ENCODE peak calls at places on chromosome 18, in ten cellular contexts. One of them, this sample, is unnamed.

GRCh38 chr18:49072524-49072934 is 121.8 kb upstream of the SMAD7 start:
- DNase-seq in upper lobe of right lung: no peak
- DNase-seq in fibroblast of the aortic adventitia: peak; percentile 87
- DNase-seq in sigmoid colon: no peak
- DNase-seq in Calu3: no peak
- DNase-seq in mesothelial cell of epicardium: no peak
- DNase-seq in tibial artery: no peak
- DNase-seq in nephron progenitor cell: no peak
- DNase-seq in GM06990: no peak
- DNase-seq in neural crest cell: no peak
- DNase-seq in this sample: no peak

GRCh38 chr18:35581555-35582309 is at the start of gene GALNT1:
- DNase-seq in nephron progenitor cell: peak; percentile 43
- DNase-seq in GM06990: peak; percentile 56
- DNase-seq in Calu3: no peak
- DNase-seq in sigmoid colon: no peak
- DNase-seq in neural crest cell: peak; percentile 12
- DNase-seq in tibial artery: peak; percentile 23
- DNase-seq in mesothelial cell of epicardium: no peak
- DNase-seq in upper lobe of right lung: peak; percentile 72
- DNase-seq in fibroblast of the aortic adventitia: no peak
- DNase-seq in this sample: no peak

GRCh38 chr18:68604256-68604655 is 110.7 kb downstream of the TMX3 start:
- DNase-seq in GM06990: no peak
- DNase-seq in sigmoid colon: no peak
- DNase-seq in neural crest cell: no peak
- DNase-seq in tibial artery: no peak
- DNase-seq in fibroblast of the aortic adventitia: peak; percentile 55
- DNase-seq in upper lobe of right lung: no peak
- DNase-seq in mesothelial cell of epicardium: no peak
- DNase-seq in nephron progenitor cell: no peak
- DNase-seq in Calu3: no peak
- DNase-seq in this sample: no peak

GRCh38 chr18:48408727-48409590 is at the start of gene ZBTB7C:
- DNase-seq in Calu3: peak; percentile 28
- DNase-seq in neural crest cell: peak; percentile 46
- DNase-seq in nephron progenitor cell: peak; percentile 74
- DNase-seq in tibial artery: peak; percentile 48
- DNase-seq in upper lobe of right lung: peak; percentile 77
- DNase-seq in mesothelial cell of epicardium: peak; percentile 44
- DNase-seq in sigmoid colon: no peak
- DNase-seq in GM06990: peak; percentile 15
- DNase-seq in fibroblast of the aortic adventitia: no peak
- DNase-seq in this sample: peak; percentile 37

GRCh38 chr18:74233933-74234325 is 57.8 kb downstream of the CYB5A start:
- DNase-seq in upper lobe of right lung: no peak
- DNase-seq in mesothelial cell of epicardium: no peak
- DNase-seq in nephron progenitor cell: no peak
- DNase-seq in fibroblast of the aortic adventitia: no peak
- DNase-seq in GM06990: no peak
- DNase-seq in sigmoid colon: no peak
- DNase-seq in tibial artery: no peak
- DNase-seq in neural crest cell: no peak
- DNase-seq in Calu3: no peak
- DNase-seq in this sample: no peak

GRCh38 chr18:57060814-57061213 is 86.1 kb upstream of the BOD1L2 start:
- DNase-seq in fibroblast of the aortic adventitia: no peak
- DNase-seq in upper lobe of right lung: no peak
- DNase-seq in tibial artery: no peak
- DNase-seq in Calu3: no peak
- DNase-seq in GM06990: no peak
- DNase-seq in nephron progenitor cell: no peak
- DNase-seq in sigmoid colon: no peak
- DNase-seq in neural crest cell: no peak
- DNase-seq in mesothelial cell of epicardium: no peak
- DNase-seq in this sample: no peak

GRCh38 chr18:50791599-50792438 is 28.0 kb downstream of the MRO start:
- DNase-seq in upper lobe of right lung: no peak
- DNase-seq in mesothelial cell of epicardium: no peak
- DNase-seq in fibroblast of the aortic adventitia: no peak
- DNase-seq in nephron progenitor cell: no peak
- DNase-seq in neural crest cell: no peak
- DNase-seq in tibial artery: no peak
- DNase-seq in Calu3: no peak
- DNase-seq in sigmoid colon: no peak
- DNase-seq in GM06990: no peak
- DNase-seq in this sample: no peak

GRCh38 chr18:76363451-76364120 is 131.5 kb downstream of the ZNF516 start:
- DNase-seq in sigmoid colon: no peak
- DNase-seq in Calu3: no peak
- DNase-seq in nephron progenitor cell: no peak
- DNase-seq in tibial artery: no peak
- DNase-seq in mesothelial cell of epicardium: no peak
- DNase-seq in GM06990: no peak
- DNase-seq in fibroblast of the aortic adventitia: peak; percentile 66
- DNase-seq in neural crest cell: no peak
- DNase-seq in upper lobe of right lung: no peak
- DNase-seq in this sample: no peak

GRCh38 chr18:3380384-3380961 is 69.5 kb upstream of the TGIF1 start:
- DNase-seq in Calu3: peak; percentile 15
- DNase-seq in upper lobe of right lung: no peak
- DNase-seq in mesothelial cell of epicardium: no peak
- DNase-seq in nephron progenitor cell: no peak
- DNase-seq in sigmoid colon: no peak
- DNase-seq in fibroblast of the aortic adventitia: peak; percentile 78
- DNase-seq in tibial artery: peak; percentile 36
- DNase-seq in neural crest cell: no peak
- DNase-seq in GM06990: peak; percentile 46
- DNase-seq in this sample: no peak

GRCh38 chr18:76005632-76006031 is 489.4 kb downstream of the ZNF516 start:
- DNase-seq in neural crest cell: no peak
- DNase-seq in nephron progenitor cell: no peak
- DNase-seq in sigmoid colon: no peak
- DNase-seq in upper lobe of right lung: no peak
- DNase-seq in mesothelial cell of epicardium: no peak
- DNase-seq in GM06990: no peak
- DNase-seq in Calu3: no peak
- DNase-seq in tibial artery: no peak
- DNase-seq in fibroblast of the aortic adventitia: no peak
- DNase-seq in this sample: no peak

GRCh38 chr18:41324934-41325333 is 630.1 kb upstream of the PIK3C3 start:
- DNase-seq in upper lobe of right lung: no peak
- DNase-seq in Calu3: no peak
- DNase-seq in fibroblast of the aortic adventitia: no peak
- DNase-seq in neural crest cell: no peak
- DNase-seq in nephron progenitor cell: no peak
- DNase-seq in mesothelial cell of epicardium: no peak
- DNase-seq in sigmoid colon: no peak
- DNase-seq in GM06990: no peak
- DNase-seq in tibial artery: no peak
- DNase-seq in this sample: no peak

GRCh38 chr18:26549103-26549485 is 741 bp upstream of the KCTD1 start:
- DNase-seq in mesothelial cell of epicardium: no peak
- DNase-seq in sigmoid colon: peak; percentile 69
- DNase-seq in nephron progenitor cell: peak; percentile 58
- DNase-seq in upper lobe of right lung: peak; percentile 70
- DNase-seq in GM06990: peak; percentile 39
- DNase-seq in Calu3: peak; percentile 52
- DNase-seq in tibial artery: peak; percentile 28
- DNase-seq in fibroblast of the aortic adventitia: peak; percentile 45
- DNase-seq in neural crest cell: peak; percentile 22
- DNase-seq in this sample: no peak

GRCh38 chr18:3461704-3462103 is 11.7 kb downstream of the TGIF1 start:
- DNase-seq in neural crest cell: no peak
- DNase-seq in tibial artery: no peak
- DNase-seq in nephron progenitor cell: no peak
- DNase-seq in fibroblast of the aortic adventitia: no peak
- DNase-seq in mesothelial cell of epicardium: no peak
- DNase-seq in upper lobe of right lung: no peak
- DNase-seq in GM06990: no peak
- DNase-seq in Calu3: no peak
- DNase-seq in sigmoid colon: no peak
- DNase-seq in this sample: no peak

GRCh38 chr18:477565-477964 is 22.9 kb downstream of the COLEC12 start:
- DNase-seq in tibial artery: no peak
- DNase-seq in mesothelial cell of epicardium: no peak
- DNase-seq in GM06990: no peak
- DNase-seq in sigmoid colon: no peak
- DNase-seq in Calu3: peak; percentile 66
- DNase-seq in neural crest cell: no peak
- DNase-seq in upper lobe of right lung: no peak
- DNase-seq in nephron progenitor cell: no peak
- DNase-seq in fibroblast of the aortic adventitia: no peak
- DNase-seq in this sample: no peak

GRCh38 chr18:38606841-38607240 is 1041.2 kb upstream of the CELF4 start:
- DNase-seq in upper lobe of right lung: no peak
- DNase-seq in tibial artery: no peak
- DNase-seq in sigmoid colon: no peak
- DNase-seq in GM06990: no peak
- DNase-seq in Calu3: no peak
- DNase-seq in fibroblast of the aortic adventitia: no peak
- DNase-seq in neural crest cell: no peak
- DNase-seq in mesothelial cell of epicardium: no peak
- DNase-seq in nephron progenitor cell: no peak
- DNase-seq in this sample: no peak

GRCh38 chr18:22221350-22221749 is 52.0 kb downstream of the GATA6 start:
- DNase-seq in GM06990: no peak
- DNase-seq in Calu3: no peak
- DNase-seq in nephron progenitor cell: no peak
- DNase-seq in tibial artery: no peak
- DNase-seq in neural crest cell: no peak
- DNase-seq in fibroblast of the aortic adventitia: no peak
- DNase-seq in upper lobe of right lung: no peak
- DNase-seq in mesothelial cell of epicardium: no peak
- DNase-seq in sigmoid colon: no peak
- DNase-seq in this sample: no peak

GRCh38 chr18:22224339-22224738 is 55.0 kb downstream of the GATA6 start:
- DNase-seq in tibial artery: no peak
- DNase-seq in Calu3: no peak
- DNase-seq in neural crest cell: no peak
- DNase-seq in sigmoid colon: no peak
- DNase-seq in upper lobe of right lung: no peak
- DNase-seq in GM06990: no peak
- DNase-seq in mesothelial cell of epicardium: no peak
- DNase-seq in fibroblast of the aortic adventitia: no peak
- DNase-seq in nephron progenitor cell: no peak
- DNase-seq in this sample: no peak

GRCh38 chr18:22223961-22224322 is 54.6 kb downstream of the GATA6 start:
- DNase-seq in fibroblast of the aortic adventitia: no peak
- DNase-seq in Calu3: no peak
- DNase-seq in neural crest cell: no peak
- DNase-seq in upper lobe of right lung: no peak
- DNase-seq in nephron progenitor cell: no peak
- DNase-seq in tibial artery: no peak
- DNase-seq in mesothelial cell of epicardium: no peak
- DNase-seq in sigmoid colon: no peak
- DNase-seq in GM06990: no peak
- DNase-seq in this sample: no peak

GRCh38 chr18:22223263-22223960 is 54.0 kb downstream of the GATA6 start:
- DNase-seq in nephron progenitor cell: no peak
- DNase-seq in mesothelial cell of epicardium: peak; percentile 32
- DNase-seq in sigmoid colon: peak; percentile 71
- DNase-seq in neural crest cell: no peak
- DNase-seq in fibroblast of the aortic adventitia: peak; percentile 85
- DNase-seq in GM06990: no peak
- DNase-seq in Calu3: peak; percentile 95
- DNase-seq in tibial artery: peak; percentile 91
- DNase-seq in upper lobe of right lung: peak; percentile 93
- DNase-seq in this sample: no peak

GRCh38 chr18:22219568-22220355 is 50.4 kb downstream of the GATA6 start:
- DNase-seq in Calu3: no peak
- DNase-seq in nephron progenitor cell: no peak
- DNase-seq in GM06990: no peak
- DNase-seq in sigmoid colon: no peak
- DNase-seq in tibial artery: no peak
- DNase-seq in fibroblast of the aortic adventitia: no peak
- DNase-seq in mesothelial cell of epicardium: no peak
- DNase-seq in upper lobe of right lung: no peak
- DNase-seq in neural crest cell: no peak
- DNase-seq in this sample: no peak
- TF ChIP-seq CTCF in Calu3: no peak
- TF ChIP-seq CTCF in nephron progenitor cell: no peak
- TF ChIP-seq CTCF in GM06990: no peak
- TF ChIP-seq CTCF in sigmoid colon: no peak
- TF ChIP-seq CTCF in tibial artery: no peak
- TF ChIP-seq CTCF in fibroblast of the aortic adventitia: peak; percentile 19
- TF ChIP-seq CTCF in mesothelial cell of epicardium: no peak
- TF ChIP-seq CTCF in upper lobe of right lung: no peak
- TF ChIP-seq CTCF in neural crest cell: no peak
- TF ChIP-seq CTCF in this sample: no peak

GRCh38 chr18:24876266-24876665 is 415.8 kb downstream of the HRH4 start:
- DNase-seq in nephron progenitor cell: no peak
- DNase-seq in upper lobe of right lung: no peak
- DNase-seq in sigmoid colon: no peak
- DNase-seq in GM06990: no peak
- DNase-seq in tibial artery: no peak
- DNase-seq in neural crest cell: no peak
- DNase-seq in fibroblast of the aortic adventitia: no peak
- DNase-seq in mesothelial cell of epicardium: no peak
- DNase-seq in Calu3: no peak
- DNase-seq in this sample: no peak
- TF ChIP-seq CTCF in nephron progenitor cell: no peak
- TF ChIP-seq CTCF in upper lobe of right lung: no peak
- TF ChIP-seq CTCF in sigmoid colon: no peak
- TF ChIP-seq CTCF in GM06990: no peak
- TF ChIP-seq CTCF in tibial artery: no peak
- TF ChIP-seq CTCF in neural crest cell: no peak
- TF ChIP-seq CTCF in fibroblast of the aortic adventitia: no peak
- TF ChIP-seq CTCF in mesothelial cell of epicardium: no peak
- TF ChIP-seq CTCF in Calu3: no peak
- TF ChIP-seq CTCF in this sample: no peak

DNA sequence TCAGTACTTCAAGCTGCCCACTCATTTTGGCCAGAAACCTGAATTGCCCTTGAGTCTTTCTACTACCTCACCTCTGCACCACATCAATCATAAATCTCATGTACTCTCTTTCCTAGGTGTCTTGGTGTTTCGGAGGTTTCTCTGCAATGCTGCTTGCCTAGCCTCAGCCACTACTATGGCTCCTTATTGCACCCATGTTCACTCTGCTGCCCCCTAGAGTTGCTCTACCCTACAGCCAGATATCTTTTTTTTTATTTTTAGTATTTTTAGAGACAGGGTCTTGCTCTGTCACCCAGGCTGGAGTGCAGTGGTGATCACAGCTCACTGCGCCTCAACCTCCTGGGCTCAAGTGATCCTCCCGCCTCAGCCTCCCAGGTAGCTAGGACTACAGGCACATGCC is 413.0 kb downstream of the PTPRM start:
- DNase-seq in sigmoid colon: no peak
- DNase-seq in tibial artery: no peak
- DNase-seq in Calu3: peak; percentile 6
- DNase-seq in fibroblast of the aortic adventitia: no peak
- DNase-seq in neural crest cell: no peak
- DNase-seq in mesothelial cell of epicardium: no peak
- DNase-seq in GM06990: no peak
- DNase-seq in nephron progenitor cell: no peak
- DNase-seq in upper lobe of right lung: no peak
- DNase-seq in this sample: no peak
- TF ChIP-seq CTCF in sigmoid colon: no peak
- TF ChIP-seq CTCF in tibial artery: no peak
- TF ChIP-seq CTCF in Calu3: peak; percentile 15
- TF ChIP-seq CTCF in fibroblast of the aortic adventitia: peak; percentile 10
- TF ChIP-seq CTCF in neural crest cell: peak; percentile 32
- TF ChIP-seq CTCF in mesothelial cell of epicardium: no peak
- TF ChIP-seq CTCF in GM06990: peak; percentile 32
- TF ChIP-seq CTCF in nephron progenitor cell: no peak
- TF ChIP-seq CTCF in upper lobe of right lung: no peak
- TF ChIP-seq CTCF in this sample: no peak

GRCh38 chr18:33744032-33744697 is 166.1 kb downstream of the ASXL3 start:
- DNase-seq in mesothelial cell of epicardium: no peak
- DNase-seq in upper lobe of right lung: no peak
- DNase-seq in neural crest cell: no peak
- DNase-seq in Calu3: no peak
- DNase-seq in sigmoid colon: no peak
- DNase-seq in tibial artery: no peak
- DNase-seq in nephron progenitor cell: no peak
- DNase-seq in fibroblast of the aortic adventitia: no peak
- DNase-seq in GM06990: no peak
- DNase-seq in this sample: no peak
- TF ChIP-seq CTCF in mesothelial cell of epicardium: peak; percentile 61
- TF ChIP-seq CTCF in upper lobe of right lung: no peak
- TF ChIP-seq CTCF in neural crest cell: peak; percentile 26
- TF ChIP-seq CTCF in Calu3: no peak
- TF ChIP-seq CTCF in sigmoid colon: no peak
- TF ChIP-seq CTCF in tibial artery: no peak
- TF ChIP-seq CTCF in nephron progenitor cell: no peak
- TF ChIP-seq CTCF in fibroblast of the aortic adventitia: peak; percentile 2
- TF ChIP-seq CTCF in GM06990: peak; percentile 14
- TF ChIP-seq CTCF in this sample: no peak